ENCODE peak calls at places on chromosomes 12 and 14, in ten cellular contexts. One of them, this sample, is unnamed. For H3K27me3, the result is how much of the 10 kb centered on the place peaks cover.

GRCh38 chr14:33589334-33589733 is 361.5 kb downstream of the EGLN3 start:
- DNase-seq in esophagus squamous epithelium: no peak
- DNase-seq in K562: no peak
- DNase-seq in GM23248: peak
- DNase-seq in psoas muscle: no peak
- DNase-seq in H9: no peak
- DNase-seq in small intestine: peak
- DNase-seq in astrocyte: peak
- DNase-seq in IMR-90: peak
- DNase-seq in CD8-positive, alpha-beta T cell: no peak
- DNase-seq in this sample: no peak

GRCh38 chr14:32939254-32940065 is 781 bp downstream of the NPAS3 start:
- DNase-seq in GM23248: peak
- DNase-seq in H9: peak
- DNase-seq in esophagus squamous epithelium: no peak
- DNase-seq in psoas muscle: peak
- DNase-seq in small intestine: peak
- DNase-seq in IMR-90: peak
- DNase-seq in astrocyte: peak
- DNase-seq in K562: no peak
- DNase-seq in CD8-positive, alpha-beta T cell: no peak
- DNase-seq in this sample: peak

GRCh38 chr14:52117433-52117832 is 48.6 kb upstream of the NID2 start:
- DNase-seq in CD8-positive, alpha-beta T cell: no peak
- DNase-seq in astrocyte: no peak
- DNase-seq in IMR-90: peak
- DNase-seq in esophagus squamous epithelium: no peak
- DNase-seq in H9: no peak
- DNase-seq in small intestine: no peak
- DNase-seq in K562: no peak
- DNase-seq in GM23248: peak
- DNase-seq in psoas muscle: no peak
- DNase-seq in this sample: no peak

GRCh38 chr12:127383281-127383680 is 883.7 kb upstream of the TMEM132C start:
- DNase-seq in GM23248: peak
- DNase-seq in esophagus squamous epithelium: no peak
- DNase-seq in CD8-positive, alpha-beta T cell: no peak
- DNase-seq in small intestine: no peak
- DNase-seq in K562: no peak
- DNase-seq in astrocyte: peak
- DNase-seq in psoas muscle: no peak
- DNase-seq in IMR-90: no peak
- DNase-seq in H9: no peak
- DNase-seq in this sample: no peak

GRCh38 chr12:117718559-117718958 is 250.2 kb downstream of the KSR2 start:
- DNase-seq in astrocyte: no peak
- DNase-seq in CD8-positive, alpha-beta T cell: no peak
- DNase-seq in H9: no peak
- DNase-seq in small intestine: no peak
- DNase-seq in IMR-90: no peak
- DNase-seq in psoas muscle: no peak
- DNase-seq in GM23248: no peak
- DNase-seq in K562: no peak
- DNase-seq in esophagus squamous epithelium: no peak
- DNase-seq in this sample: no peak

GRCh38 chr14:97180304-97181200 is 383.4 kb downstream of the VRK1 start:
- DNase-seq in IMR-90: no peak
- DNase-seq in astrocyte: peak
- DNase-seq in GM23248: peak
- DNase-seq in psoas muscle: no peak
- DNase-seq in K562: no peak
- DNase-seq in CD8-positive, alpha-beta T cell: no peak
- DNase-seq in esophagus squamous epithelium: no peak
- DNase-seq in H9: no peak
- DNase-seq in small intestine: no peak
- DNase-seq in this sample: peak

GRCh38 chr12:97177482-97177881 is 270.4 kb downstream of the NEDD1 start:
- DNase-seq in IMR-90: no peak
- DNase-seq in esophagus squamous epithelium: no peak
- DNase-seq in psoas muscle: no peak
- DNase-seq in GM23248: no peak
- DNase-seq in K562: no peak
- DNase-seq in astrocyte: peak
- DNase-seq in CD8-positive, alpha-beta T cell: no peak
- DNase-seq in small intestine: no peak
- DNase-seq in H9: no peak
- DNase-seq in this sample: no peak

GRCh38 chr14:61417141-61417540 is 95.8 kb downstream of the PRKCH start:
- DNase-seq in astrocyte: no peak
- DNase-seq in small intestine: no peak
- DNase-seq in CD8-positive, alpha-beta T cell: no peak
- DNase-seq in psoas muscle: no peak
- DNase-seq in esophagus squamous epithelium: no peak
- DNase-seq in IMR-90: no peak
- DNase-seq in GM23248: no peak
- DNase-seq in K562: no peak
- DNase-seq in H9: no peak
- DNase-seq in this sample: no peak

GRCh38 chr14:64723691-64724577 is 19.7 kb downstream of the PLEKHG3 start:
- DNase-seq in CD8-positive, alpha-beta T cell: no peak
- DNase-seq in small intestine: peak
- DNase-seq in psoas muscle: no peak
- DNase-seq in K562: no peak
- DNase-seq in astrocyte: no peak
- DNase-seq in GM23248: no peak
- DNase-seq in H9: no peak
- DNase-seq in esophagus squamous epithelium: no peak
- DNase-seq in IMR-90: no peak
- DNase-seq in this sample: peak

GRCh38 chr12:3490848-3491382 is at the start of gene PRMT8:
- DNase-seq in GM23248: peak
- DNase-seq in esophagus squamous epithelium: no peak
- DNase-seq in CD8-positive, alpha-beta T cell: no peak
- DNase-seq in small intestine: no peak
- DNase-seq in psoas muscle: no peak
- DNase-seq in H9: peak
- DNase-seq in K562: no peak
- DNase-seq in IMR-90: no peak
- DNase-seq in astrocyte: no peak
- DNase-seq in this sample: peak

GRCh38 chr14:93997082-93997481 is at the start of gene CCDC197:
- DNase-seq in astrocyte: peak
- DNase-seq in CD8-positive, alpha-beta T cell: no peak
- DNase-seq in GM23248: peak
- DNase-seq in IMR-90: peak
- DNase-seq in H9: no peak
- DNase-seq in K562: no peak
- DNase-seq in small intestine: no peak
- DNase-seq in psoas muscle: no peak
- DNase-seq in esophagus squamous epithelium: no peak
- DNase-seq in this sample: no peak

GRCh38 chr12:57575771-57576612 is 15.0 kb upstream of the PIP4K2C start:
- DNase-seq in K562: no peak
- DNase-seq in small intestine: peak
- DNase-seq in IMR-90: no peak
- DNase-seq in CD8-positive, alpha-beta T cell: no peak
- DNase-seq in esophagus squamous epithelium: no peak
- DNase-seq in psoas muscle: no peak
- DNase-seq in H9: no peak
- DNase-seq in astrocyte: no peak
- DNase-seq in GM23248: no peak
- DNase-seq in this sample: no peak

GRCh38 chr14:94051115-94051514 is 25.0 kb downstream of the OTUB2 start:
- DNase-seq in small intestine: peak
- DNase-seq in IMR-90: peak
- DNase-seq in K562: no peak
- DNase-seq in astrocyte: peak
- DNase-seq in CD8-positive, alpha-beta T cell: no peak
- DNase-seq in esophagus squamous epithelium: no peak
- DNase-seq in psoas muscle: no peak
- DNase-seq in H9: peak
- DNase-seq in GM23248: peak
- DNase-seq in this sample: peak

GRCh38 chr14:64855732-64856527 is 23.8 kb downstream of the SPTB start:
- DNase-seq in psoas muscle: peak
- DNase-seq in small intestine: no peak
- DNase-seq in K562: no peak
- DNase-seq in IMR-90: no peak
- DNase-seq in GM23248: no peak
- DNase-seq in CD8-positive, alpha-beta T cell: no peak
- DNase-seq in astrocyte: no peak
- DNase-seq in esophagus squamous epithelium: no peak
- DNase-seq in H9: no peak
- DNase-seq in this sample: no peak

GRCh38 chr12:123889000-123889399 is 83.6 kb downstream of the CCDC92 start:
- DNase-seq in CD8-positive, alpha-beta T cell: no peak
- DNase-seq in astrocyte: no peak
- DNase-seq in small intestine: no peak
- DNase-seq in psoas muscle: no peak
- DNase-seq in GM23248: no peak
- DNase-seq in H9: no peak
- DNase-seq in K562: no peak
- DNase-seq in esophagus squamous epithelium: no peak
- DNase-seq in IMR-90: no peak
- DNase-seq in this sample: no peak

GRCh38 chr14:67456732-67457131 is 31.8 kb downstream of the TMEM229B start:
- DNase-seq in IMR-90: no peak
- DNase-seq in GM23248: no peak
- DNase-seq in psoas muscle: no peak
- DNase-seq in astrocyte: no peak
- DNase-seq in esophagus squamous epithelium: no peak
- DNase-seq in K562: no peak
- DNase-seq in CD8-positive, alpha-beta T cell: no peak
- DNase-seq in small intestine: no peak
- DNase-seq in H9: no peak
- DNase-seq in this sample: no peak

GRCh38 chr14:67464377-67464776 is 24.1 kb downstream of the TMEM229B start:
- DNase-seq in esophagus squamous epithelium: no peak
- DNase-seq in small intestine: no peak
- DNase-seq in astrocyte: no peak
- DNase-seq in GM23248: no peak
- DNase-seq in IMR-90: no peak
- DNase-seq in K562: no peak
- DNase-seq in H9: no peak
- DNase-seq in CD8-positive, alpha-beta T cell: no peak
- DNase-seq in psoas muscle: no peak
- DNase-seq in this sample: no peak

GRCh38 chr14:67461341-67461985 is 27.1 kb downstream of the TMEM229B start:
- DNase-seq in IMR-90: peak
- DNase-seq in H9: no peak
- DNase-seq in K562: no peak
- DNase-seq in CD8-positive, alpha-beta T cell: no peak
- DNase-seq in small intestine: no peak
- DNase-seq in psoas muscle: no peak
- DNase-seq in astrocyte: no peak
- DNase-seq in GM23248: peak
- DNase-seq in esophagus squamous epithelium: no peak
- DNase-seq in this sample: no peak

GRCh38 chr14:67457782-67458181 is 30.7 kb downstream of the TMEM229B start:
- DNase-seq in K562: no peak
- DNase-seq in esophagus squamous epithelium: no peak
- DNase-seq in IMR-90: no peak
- DNase-seq in GM23248: no peak
- DNase-seq in small intestine: no peak
- DNase-seq in psoas muscle: peak
- DNase-seq in H9: peak
- DNase-seq in astrocyte: peak
- DNase-seq in CD8-positive, alpha-beta T cell: no peak
- DNase-seq in this sample: no peak

GRCh38 chr14:67459336-67459735 is 29.2 kb downstream of the TMEM229B start:
- DNase-seq in CD8-positive, alpha-beta T cell: no peak
- DNase-seq in K562: no peak
- DNase-seq in H9: no peak
- DNase-seq in psoas muscle: no peak
- DNase-seq in IMR-90: no peak
- DNase-seq in small intestine: no peak
- DNase-seq in astrocyte: no peak
- DNase-seq in GM23248: no peak
- DNase-seq in esophagus squamous epithelium: no peak
- DNase-seq in this sample: no peak
- H3K27me3 ChIP-seq in CD8-positive, alpha-beta T cell: under half
- H3K27me3 ChIP-seq in K562: under half
- H3K27me3 ChIP-seq in H9: under half
- H3K27me3 ChIP-seq in psoas muscle: under half
- H3K27me3 ChIP-seq in IMR-90: under half
- H3K27me3 ChIP-seq in small intestine: under half
- H3K27me3 ChIP-seq in astrocyte: under half
- H3K27me3 ChIP-seq in GM23248: under half
- H3K27me3 ChIP-seq in esophagus squamous epithelium: under half
- H3K27me3 ChIP-seq in this sample: under half

GRCh38 chr12:111428081-111428727 is 22.5 kb downstream of the SH2B3 start:
- DNase-seq in H9: no peak
- DNase-seq in K562: no peak
- DNase-seq in IMR-90: no peak
- DNase-seq in psoas muscle: no peak
- DNase-seq in small intestine: no peak
- DNase-seq in CD8-positive, alpha-beta T cell: no peak
- DNase-seq in esophagus squamous epithelium: no peak
- DNase-seq in astrocyte: no peak
- DNase-seq in GM23248: no peak
- DNase-seq in this sample: no peak
- H3K27ac ChIP-seq in H9: no peak
- H3K27ac ChIP-seq in K562: no peak
- H3K27ac ChIP-seq in IMR-90: no peak
- H3K27ac ChIP-seq in psoas muscle: peak
- H3K27ac ChIP-seq in small intestine: peak
- H3K27ac ChIP-seq in CD8-positive, alpha-beta T cell: no peak
- H3K27ac ChIP-seq in esophagus squamous epithelium: no peak
- H3K27ac ChIP-seq in astrocyte: no peak
- H3K27ac ChIP-seq in GM23248: no peak
- H3K27ac ChIP-seq in this sample: peak

DNA sequence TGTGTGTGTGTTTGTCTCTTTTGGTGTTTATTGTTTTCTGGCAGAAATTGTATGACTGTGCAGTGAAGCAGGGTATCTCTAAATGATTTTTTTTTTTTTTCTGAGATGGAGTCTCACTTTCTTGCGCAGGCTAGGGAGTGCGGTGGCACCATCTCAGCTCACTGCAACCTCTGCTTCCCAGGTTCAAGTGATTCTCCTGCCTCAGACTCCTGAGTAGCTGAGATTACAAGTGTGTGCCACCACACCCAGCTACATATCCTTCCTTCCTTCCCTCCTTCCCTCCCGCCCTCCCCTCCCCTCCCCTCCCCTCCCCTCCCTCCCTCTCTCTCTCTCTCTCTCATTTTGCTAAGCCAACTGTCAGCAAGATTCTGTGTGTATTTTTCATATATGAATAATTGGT is 94.4 kb downstream of the PPHLN1 start:
- DNase-seq in small intestine: no peak
- DNase-seq in esophagus squamous epithelium: no peak
- DNase-seq in IMR-90: no peak
- DNase-seq in K562: no peak
- DNase-seq in H9: no peak
- DNase-seq in CD8-positive, alpha-beta T cell: no peak
- DNase-seq in astrocyte: no peak
- DNase-seq in psoas muscle: no peak
- DNase-seq in GM23248: no peak
- DNase-seq in this sample: no peak
- H3K27me3 ChIP-seq in small intestine: under half
- H3K27me3 ChIP-seq in esophagus squamous epithelium: under half
- H3K27me3 ChIP-seq in IMR-90: under half
- H3K27me3 ChIP-seq in K562: under half
- H3K27me3 ChIP-seq in H9: under half
- H3K27me3 ChIP-seq in CD8-positive, alpha-beta T cell: under half
- H3K27me3 ChIP-seq in astrocyte: under half
- H3K27me3 ChIP-seq in psoas muscle: under half
- H3K27me3 ChIP-seq in GM23248: under half
- H3K27me3 ChIP-seq in this sample: under half

GRCh38 chr14:37202265-37202664 is 4.5 kb downstream of the MIPOL1 start:
- DNase-seq in IMR-90: peak
- DNase-seq in CD8-positive, alpha-beta T cell: no peak
- DNase-seq in small intestine: no peak
- DNase-seq in GM23248: peak
- DNase-seq in H9: no peak
- DNase-seq in astrocyte: peak
- DNase-seq in psoas muscle: no peak
- DNase-seq in K562: no peak
- DNase-seq in esophagus squamous epithelium: no peak
- DNase-seq in this sample: no peak
- H3K27ac ChIP-seq in IMR-90: no peak
- H3K27ac ChIP-seq in CD8-positive, alpha-beta T cell: no peak
- H3K27ac ChIP-seq in small intestine: no peak
- H3K27ac ChIP-seq in GM23248: no peak
- H3K27ac ChIP-seq in H9: no peak
- H3K27ac ChIP-seq in astrocyte: no peak
- H3K27ac ChIP-seq in psoas muscle: no peak
- H3K27ac ChIP-seq in K562: no peak
- H3K27ac ChIP-seq in esophagus squamous epithelium: no peak
- H3K27ac ChIP-seq in this sample: no peak